ENCODE peak calls at places on chromosomes 1 and 21, in five cellular contexts. F is NCI-H1417, C is COR-L47, Q is OCI-M1, D is foreskin fibroblast. P is an unnamed sample.

GRCh38 chr1:56376188-56376984 is 203.0 kb downstream of the PLPP3 start:
- DNase-seq in F (no peak), C (peak), Q (no peak), D (peak), P (peak)

GRCh38 chr1:173301507-173301906 is 94.4 kb upstream of the TNFSF4 start:
- DNase-seq in F (no peak), C (no peak), Q (peak), D (peak), P (peak)

GRCh38 chr1:212959266-212960220 is 9.2 kb downstream of the VASH2 start:
- DNase-seq in F (no peak), C (no peak), Q (no peak), D (no peak), P (no peak)

GRCh38 chr1:119582801-119583200 is 65.3 kb downstream of the ZNF697 start:
- DNase-seq in F (peak), C (peak), Q (peak), D (peak), P (peak)

GRCh38 chr1:47396671-47397196 is 19.4 kb upstream of the FOXE3 start:
- DNase-seq in F (no peak), C (no peak), Q (no peak), D (no peak), P (no peak)

GRCh38 chr1:56435434-56436337 is 143.7 kb downstream of the PLPP3 start:
- DNase-seq in F (no peak), C (no peak), Q (no peak), D (no peak), P (no peak)

GRCh38 chr21:15003463-15004135 is 61.2 kb downstream of the NRIP1 start:
- DNase-seq in F (no peak), C (peak), Q (no peak), D (no peak), P (no peak)

GRCh38 chr21:34968414-34969333 is 80.4 kb downstream of the RUNX1 start:
- DNase-seq in F (no peak), C (no peak), Q (no peak), D (no peak), P (peak)